ENCODE peak calls at places on chromosomes 7 and 10, in six cellular contexts. R, S, F, D, H and W are unnamed samples.

GRCh38 chr7:15855726-15856125 is 169.2 kb upstream of the MEOX2 start:
- DNase-seq in S (no peak), H (no peak), D (no peak), R (no peak), F (no peak), W (no peak)

GRCh38 chr7:55381187-55381586 is 16.1 kb downstream of the LANCL2 start:
- DNase-seq in R (no peak), F (no peak), D (no peak), S (no peak), H (no peak), W (no peak)

GRCh38 chr7:40436761-40437160 is 302.0 kb downstream of the SUGCT start:
- DNase-seq in R (no peak), D (no peak), S (no peak), F (no peak), H (no peak), W (no peak)

GRCh38 chr10:99695761-99696160 is 36.2 kb downstream of the COX15 start:
- DNase-seq in S (no peak), D (no peak), F (no peak), R (no peak), H (no peak), W (no peak)

GRCh38 chr7:135414850-135415439 is 95.0 kb downstream of the CNOT4 start:
- DNase-seq in R (peak; percentile 24), F (peak; percentile 35), H (no peak), D (no peak), S (no peak), W (no peak)

GRCh38 chr7:6616854-6617643 is 1.6 kb downstream of the ZNF853 start:
- DNase-seq in R (no peak), D (no peak), F (no peak), H (no peak), S (no peak), W (no peak)

GRCh38 chr7:85749715-85750453 is 563.0 kb upstream of the SEMA3D start:
- DNase-seq in R (no peak), F (no peak), H (no peak), S (no peak), D (no peak), W (no peak)

GRCh38 chr10:126508535-126509040 is 120.3 kb upstream of the ADAM12 start:
- DNase-seq in D (no peak), H (no peak), S (no peak), F (no peak), R (no peak), W (no peak)

GRCh38 chr7:71843677-71844076 is 568.5 kb downstream of the CALN1 start:
- DNase-seq in F (no peak), D (no peak), H (no peak), R (no peak), S (no peak), W (no peak)

GRCh38 chr7:15086171-15086745 is 183.7 kb upstream of the DGKB start:
- DNase-seq in H (no peak), D (no peak), S (no peak), F (no peak), R (no peak), W (no peak)

GRCh38 chr7:158885624-158886023 is 29.3 kb downstream of the DYNC2I1 start:
- DNase-seq in D (no peak), H (no peak), R (no peak), F (no peak), S (no peak), W (no peak)

GRCh38 chr7:25460426-25460825 is 232.1 kb upstream of the NPVF start:
- DNase-seq in R (no peak), H (no peak), F (no peak), S (no peak), D (no peak), W (no peak)

GRCh38 chr7:141242568-141242967 is 168.7 kb downstream of the TMEM178B start:
- DNase-seq in H (no peak), S (no peak), R (no peak), D (no peak), F (no peak), W (no peak)

GRCh38 chr7:7642081-7642480 is 1.5 kb downstream of the UMAD1 start:
- DNase-seq in H (no peak), F (no peak), D (no peak), R (no peak), S (no peak), W (no peak)

GRCh38 chr10:112230325-112230988 is 46.9 kb upstream of the GPAM start:
- DNase-seq in S (no peak), H (no peak), F (no peak), D (no peak), R (no peak), W (no peak)

GRCh38 chr7:25789701-25790240 is 362.2 kb upstream of the NFE2L3 start:
- DNase-seq in F (no peak), H (no peak), D (no peak), R (no peak), S (no peak), W (no peak)

GRCh38 chr7:46775776-46776175 is 806.1 kb downstream of the TNS3 start:
- DNase-seq in S (no peak), R (no peak), D (no peak), H (no peak), F (no peak), W (no peak)

GRCh38 chr10:22620140-22620857 is 94.1 kb downstream of the PIP4K2A start:
- DNase-seq in F (peak; percentile 31), R (peak; percentile 93), H (no peak), D (peak; percentile 72), S (no peak), W (peak; percentile 79)

GRCh38 chr10:23472181-23472580 is 33.3 kb downstream of the OTUD1 start:
- DNase-seq in F (no peak), R (no peak), S (no peak), D (no peak), H (no peak), W (no peak)

GRCh38 chr10:48604408-48605263 is at the start of gene ARHGAP22:
- DNase-seq in H (no peak), R (peak; percentile 61), S (no peak), D (peak; percentile 76), F (no peak), W (peak; percentile 16)

GRCh38 chr10:92103376-92104084 is 180.0 kb downstream of the BTAF1 start:
- DNase-seq in S (no peak), H (no peak), F (no peak), D (no peak), R (no peak), W (no peak)

GRCh38 chr7:43577485-43577951 is 5.4 kb upstream of the STK17A start:
- DNase-seq in R (peak; percentile 80), S (no peak), F (no peak), H (no peak), D (no peak), W (no peak)

GRCh38 chr7:22447759-22448158 is 52.2 kb downstream of the STEAP1B start:
- DNase-seq in F (no peak), D (no peak), H (no peak), S (no peak), R (no peak), W (no peak)

GRCh38 chr10:75904499-75905283 is 473.3 kb downstream of the LRMDA start:
- DNase-seq in H (no peak), S (no peak), R (no peak), D (no peak), F (peak; percentile 16), W (no peak)

GRCh38 chr10:46541017-46541661 is 15.3 kb downstream of the GPRIN2 start:
- DNase-seq in R (no peak), F (peak; percentile 48), D (peak; percentile 52), H (peak; percentile 68), S (no peak), W (no peak)
- H3K27ac ChIP-seq in R (no peak overlapping the region), F (no peak overlapping the region), D (no peak overlapping the region), H (no peak overlapping the region), S (no peak overlapping the region), W (no peak overlapping the region)

GRCh38 chr10:490891-491571 is 198.4 kb downstream of the DIP2C start:
- DNase-seq in R (no peak), D (peak; percentile 86), F (no peak), S (no peak), H (no peak), W (peak; percentile 52)
- H3K27ac ChIP-seq in R (no peak overlapping the region), D (peak overlapping the region; percentile 79), F (no peak overlapping the region), S (no peak overlapping the region), H (no peak overlapping the region), W (no peak overlapping the region)

GRCh38 chr7:138755331-138755747 is 42.5 kb upstream of the TMEM213 start:
- DNase-seq in F (no peak), R (peak; percentile 74), D (no peak), S (no peak), H (no peak), W (no peak)
- H3K27ac ChIP-seq in F (no peak overlapping the region), R (no peak overlapping the region), D (no peak overlapping the region), S (no peak overlapping the region), H (no peak overlapping the region), W (no peak overlapping the region)

DNA sequence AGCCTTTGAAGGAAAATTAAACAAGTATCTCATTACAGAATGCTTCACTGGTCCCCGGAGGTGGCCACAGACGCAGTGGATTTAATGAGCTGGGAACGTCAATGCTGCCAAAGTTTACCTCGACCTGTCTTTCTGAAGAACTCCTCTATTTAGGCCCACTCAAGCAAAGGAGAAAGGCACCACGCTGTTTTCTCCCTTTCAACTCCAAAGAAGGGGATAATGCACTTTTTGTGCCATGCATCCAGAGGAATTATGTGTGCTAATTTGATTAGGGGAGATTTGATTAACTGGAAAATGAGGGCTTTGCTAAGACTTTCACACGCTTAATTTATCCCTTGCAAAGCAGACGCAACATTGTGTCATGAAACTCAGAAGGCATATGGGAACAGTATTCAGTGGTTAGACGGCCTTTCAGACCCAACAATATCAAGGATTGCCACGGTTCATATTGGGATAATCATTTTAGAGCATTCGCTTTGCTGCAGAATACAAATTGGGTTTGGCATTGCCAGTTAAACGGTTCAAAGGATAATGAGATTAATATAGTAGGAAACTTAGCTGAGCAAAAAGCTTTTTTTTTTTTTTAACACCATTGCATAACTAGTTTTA is 558.6 kb upstream of the GALNT17 start:
- DNase-seq in D (no peak), R (no peak), F (no peak), S (no peak), H (no peak), W (no peak)
- H3K27ac ChIP-seq in D (no peak overlapping the region), R (no peak overlapping the region), F (no peak overlapping the region), S (no peak overlapping the region), H (no peak overlapping the region), W (no peak overlapping the region)

GRCh38 chr10:28879875-28880381 is 202.6 kb downstream of the BAMBI start:
- DNase-seq in R (no peak), F (no peak), H (peak; percentile 56), D (no peak), S (no peak), W (no peak)
- H3K27ac ChIP-seq in R (no peak overlapping the region), F (no peak overlapping the region), H (no peak overlapping the region), D (peak overlapping the region; percentile 55), S (no peak overlapping the region), W (no peak overlapping the region)